ENCODE peak calls at places on chromosome 13, in eight cellular contexts. J is naive thymus-derived CD8-positive, alpha-beta T cell; N is CD4-positive, alpha-beta T cell; X is pulmonary artery endothelial cell; Q is lower leg skin; R is fibroblast of lung; A is substantia nigra; W is HT-29. V is an unnamed sample.
A peak's percentile ranks its signal among the peaks of the same experiment; 100 is the strongest.

GRCh38 chr13:32650705-32651311 is 64.6 kb downstream of the PDS5B start:
- DNase-seq in J (no peak), N (peak; percentile 21), X (peak; percentile 37), Q (no peak), R (peak; percentile 83), A (peak; percentile 26), W (peak; percentile 91), V (no peak)

GRCh38 chr13:109145631-109146030 is 516.2 kb downstream of the MYO16 start:
- DNase-seq in J (no peak), N (no peak), X (no peak), Q (no peak), R (peak; percentile 82), A (peak; percentile 31), W (peak; percentile 73), V (no peak)

GRCh38 chr13:80873589-80873988 is 532.7 kb upstream of the SPRY2 start:
- DNase-seq in J (no peak), N (no peak), X (no peak), Q (no peak), R (no peak), A (no peak), W (no peak), V (no peak)

GRCh38 chr13:45325806-45326205 is 15.2 kb downstream of the TPT1 start:
- DNase-seq in J (no peak), N (no peak), X (no peak), Q (no peak), R (peak; percentile 88), A (peak; percentile 9), W (peak; percentile 29), V (peak; percentile 22)

GRCh38 chr13:113351514-113352026 is 12.4 kb downstream of the GRTP1 start:
- DNase-seq in J (no peak), N (no peak), X (no peak), Q (no peak), R (peak; percentile 22), A (no peak), W (no peak), V (no peak)

GRCh38 chr13:104984296-104984818 is 1551.1 kb downstream of the EFNB2 start:
- DNase-seq in J (peak; percentile 6), N (peak; percentile 18), X (peak; percentile 26), Q (peak; percentile 84), R (peak; percentile 72), A (no peak), W (peak; percentile 68), V (no peak)

GRCh38 chr13:42146359-42146758 is 97.9 kb downstream of the DGKH start:
- DNase-seq in J (no peak), N (no peak), X (no peak), Q (no peak), R (no peak), A (no peak), W (no peak), V (no peak)

GRCh38 chr13:71866173-71867091 is 572 bp downstream of the DACH1 start:
- DNase-seq in J (peak; percentile 15), N (peak; percentile 22), X (no peak), Q (peak; percentile 81), R (peak; percentile 14), A (no peak), W (no peak), V (peak; percentile 73)